ENCODE peak calls at places on chromosome 6, in six cellular contexts. I is upper lobe of left lung, Z is astrocyte, Q is neuronal stem cell, T is caudate nucleus, K is substantia nigra. E is an unnamed sample.

GRCh38 chr6:73236147-73236750 is 11.0 kb upstream of the KHDC1L start:
- DNase-seq in I (no peak), Z (peak; percentile 82), Q (no peak), T (no peak), K (no peak), E (peak; percentile 78)

GRCh38 chr6:97215157-97215769 is 67.8 kb downstream of the MMS22L start:
- DNase-seq in I (no peak), Z (peak; percentile 71), Q (peak; percentile 49), T (peak; percentile 50), K (peak; percentile 47), E (peak; percentile 62)

GRCh38 chr6:11525468-11526155 is 11.9 kb upstream of the TMEM170B start:
- DNase-seq in I (no peak), Z (no peak), Q (no peak), T (no peak), K (no peak), E (peak; percentile 74)

GRCh38 chr6:99609839-99610489 is 3.3 kb downstream of the PRDM13 start:
- DNase-seq in I (no peak), Z (no peak), Q (no peak), T (no peak), K (no peak), E (no peak)

GRCh38 chr6:121222656-121223055 is 111.6 kb downstream of the TBC1D32 start:
- DNase-seq in I (no peak), Z (peak; percentile 55), Q (no peak), T (no peak), K (no peak), E (peak; percentile 26)

GRCh38 chr6:128216917-128217316 is 303.5 kb downstream of the PTPRK start:
- DNase-seq in I (no peak), Z (no peak), Q (no peak), T (no peak), K (no peak), E (no peak)

GRCh38 chr6:1856381-1856780 is 246.7 kb downstream of the FOXC1 start:
- DNase-seq in I (no peak), Z (peak; percentile 17), Q (no peak), T (no peak), K (no peak), E (peak; percentile 5)

GRCh38 chr6:155397172-155397705 is 58.4 kb downstream of the NOX3 start:
- DNase-seq in I (no peak), Z (no peak), Q (no peak), T (no peak), K (no peak), E (no peak)

GRCh38 chr6:44025226-44025625 is 102.0 kb downstream of the MRPL14 start:
- DNase-seq in I (no peak), Z (no peak), Q (no peak), T (no peak), K (no peak), E (no peak)

GRCh38 chr6:154440022-154440421 is 70.5 kb downstream of the CNKSR3 start:
- DNase-seq in I (no peak), Z (no peak), Q (no peak), T (no peak), K (no peak), E (no peak)

GRCh38 chr6:21479140-21479539 is 114.4 kb upstream of the SOX4 start:
- DNase-seq in I (no peak), Z (peak; percentile 41), Q (no peak), T (no peak), K (no peak), E (no peak)

GRCh38 chr6:1393641-1394283 is 4.4 kb downstream of the FOXF2 start:
- DNase-seq in I (no peak), Z (no peak), Q (peak; percentile 12), T (no peak), K (no peak), E (no peak)

GRCh38 chr6:1311400-1312192 is at the start of gene FOXQ1:
- DNase-seq in I (peak; percentile 96), Z (no peak), Q (no peak), T (no peak), K (no peak), E (peak; percentile 45)

GRCh38 chr6:12012231-12012565 is at the start of gene HIVEP1:
- DNase-seq in I (peak; percentile 92), Z (no peak), Q (peak; percentile 55), T (no peak), K (no peak), E (no peak)

GRCh38 chr6:27065183-27065582 is 182.3 kb upstream of the PRSS16 start:
- DNase-seq in I (no peak), Z (no peak), Q (no peak), T (no peak), K (no peak), E (no peak)

GRCh38 chr6:20891161-20891560 is 356.9 kb downstream of the CDKAL1 start:
- DNase-seq in I (no peak), Z (no peak), Q (no peak), T (no peak), K (no peak), E (no peak)

GRCh38 chr6:156378853-156379252 is 398.3 kb upstream of the ARID1B start:
- DNase-seq in I (no peak), Z (no peak), Q (no peak), T (no peak), K (no peak), E (no peak)

GRCh38 chr6:66128238-66128637 is 421.2 kb upstream of the EYS start:
- DNase-seq in I (no peak), Z (no peak), Q (no peak), T (no peak), K (no peak), E (no peak)

GRCh38 chr6:104558746-104559145 is 301.0 kb downstream of the HACE1 start:
- DNase-seq in I (no peak), Z (no peak), Q (no peak), T (no peak), K (no peak), E (no peak)

GRCh38 chr6:70957284-70957617 is 391 bp upstream of the B3GAT2 start:
- DNase-seq in I (no peak), Z (no peak), Q (peak; percentile 32), T (no peak), K (no peak), E (no peak)

DNA sequence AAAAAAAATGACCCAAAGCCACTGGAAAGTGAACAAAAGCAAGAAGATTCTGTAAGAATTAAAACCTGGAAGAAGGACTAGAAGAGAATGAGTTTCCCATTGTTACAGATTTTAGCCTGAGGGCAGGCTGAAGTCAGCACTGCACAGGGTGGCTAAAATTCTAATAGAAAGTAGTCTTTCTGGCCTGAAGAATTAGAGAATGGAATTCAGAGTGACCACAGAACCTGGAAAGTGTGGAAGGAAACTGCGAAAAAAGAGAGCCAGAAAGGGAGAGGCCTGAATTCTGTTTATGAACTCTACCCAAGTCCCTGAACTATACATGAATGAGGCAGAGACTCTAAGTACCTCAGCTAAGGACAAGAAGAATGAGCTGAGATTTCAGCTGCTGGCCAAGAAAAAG is 38.9 kb upstream of the FILIP1 start:
- DNase-seq in I (no peak), Z (peak; percentile 45), Q (no peak), T (no peak), K (no peak), E (peak; percentile 51)
- H3K27ac ChIP-seq in I (no peak overlapping the region), Z (no peak overlapping the region), Q (no peak overlapping the region), T (no peak overlapping the region), K (no peak overlapping the region), E (no peak overlapping the region)

DNA sequence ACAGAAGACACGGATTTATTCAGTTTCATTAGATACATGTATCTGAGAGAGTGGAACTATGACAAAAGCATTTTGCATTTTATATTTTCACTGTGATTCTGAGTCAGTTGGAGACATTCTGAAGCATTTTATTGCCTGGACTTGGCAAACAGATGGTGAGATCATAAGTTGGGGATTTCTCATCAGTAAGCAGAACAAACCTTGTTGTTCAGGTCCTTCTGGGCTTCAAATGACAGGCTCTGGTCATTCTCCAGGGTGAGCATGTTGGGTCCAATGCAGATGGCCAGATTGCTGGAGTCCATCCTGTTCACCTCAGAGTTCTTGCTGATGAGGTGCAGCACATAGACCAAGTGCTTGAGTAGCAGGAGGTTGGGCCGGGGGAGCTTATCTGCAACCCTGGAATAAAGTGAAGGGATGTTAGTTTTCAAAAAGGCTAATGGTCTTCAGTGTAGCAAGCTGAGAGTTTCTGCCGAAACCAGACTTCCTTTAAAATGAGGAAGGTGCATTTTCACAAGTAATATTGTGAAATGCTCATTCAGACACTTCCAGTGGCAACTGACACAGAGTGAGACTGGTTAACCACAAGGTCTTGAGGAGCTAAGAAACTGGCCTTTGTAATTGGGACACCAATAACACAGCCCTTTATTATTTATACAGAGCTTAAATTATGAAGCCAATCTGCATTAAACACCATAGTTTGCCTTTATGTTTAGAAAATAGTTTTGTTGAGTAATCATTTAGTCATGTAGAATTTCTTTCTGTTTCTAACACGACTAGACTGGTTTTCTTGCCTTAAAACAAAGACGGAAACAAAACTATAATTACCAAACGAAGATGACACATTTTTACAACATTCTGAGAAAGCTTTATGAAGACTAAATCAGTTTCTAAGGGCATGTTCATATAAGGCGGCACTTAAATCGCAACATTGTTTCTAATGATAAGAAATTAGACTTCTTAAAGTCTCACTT is 5.6 kb downstream of the TAGAP start:
- DNase-seq in I (no peak), Z (peak; percentile 29), Q (no peak), T (no peak), K (no peak), E (peak; percentile 54)
- H3K27ac ChIP-seq in I (peak overlapping the region; percentile 76), Z (no peak overlapping the region), Q (no peak overlapping the region), T (peak overlapping the region; percentile 48), K (no peak overlapping the region), E (no peak overlapping the region)

GRCh38 chr6:32857156-32857891 is 3.3 kb downstream of the PSMB9 start:
- DNase-seq in I (peak; percentile 38), Z (no peak), Q (no peak), T (no peak), K (no peak), E (no peak)

GRCh38 chr6:32862725-32863124 is 8.7 kb downstream of the PSMB9 start:
- DNase-seq in I (no peak), Z (no peak), Q (no peak), T (no peak), K (no peak), E (no peak)

GRCh38 chr6:32858194-32858593 is 4.2 kb downstream of the PSMB9 start:
- DNase-seq in I (no peak), Z (no peak), Q (no peak), T (no peak), K (no peak), E (no peak)

GRCh38 chr6:32855467-32856174 is 1.6 kb downstream of the PSMB9 start:
- DNase-seq in I (no peak), Z (no peak), Q (no peak), T (no peak), K (no peak), E (peak; percentile 28)

GRCh38 chr6:32860674-32861073 is 6.7 kb downstream of the PSMB9 start:
- DNase-seq in I (no peak), Z (no peak), Q (no peak), T (no peak), K (no peak), E (no peak)
- H3K27ac ChIP-seq in I (peak overlapping the region; percentile 68), Z (no peak overlapping the region), Q (no peak overlapping the region), T (no peak overlapping the region), K (no peak overlapping the region), E (no peak overlapping the region)

DNA sequence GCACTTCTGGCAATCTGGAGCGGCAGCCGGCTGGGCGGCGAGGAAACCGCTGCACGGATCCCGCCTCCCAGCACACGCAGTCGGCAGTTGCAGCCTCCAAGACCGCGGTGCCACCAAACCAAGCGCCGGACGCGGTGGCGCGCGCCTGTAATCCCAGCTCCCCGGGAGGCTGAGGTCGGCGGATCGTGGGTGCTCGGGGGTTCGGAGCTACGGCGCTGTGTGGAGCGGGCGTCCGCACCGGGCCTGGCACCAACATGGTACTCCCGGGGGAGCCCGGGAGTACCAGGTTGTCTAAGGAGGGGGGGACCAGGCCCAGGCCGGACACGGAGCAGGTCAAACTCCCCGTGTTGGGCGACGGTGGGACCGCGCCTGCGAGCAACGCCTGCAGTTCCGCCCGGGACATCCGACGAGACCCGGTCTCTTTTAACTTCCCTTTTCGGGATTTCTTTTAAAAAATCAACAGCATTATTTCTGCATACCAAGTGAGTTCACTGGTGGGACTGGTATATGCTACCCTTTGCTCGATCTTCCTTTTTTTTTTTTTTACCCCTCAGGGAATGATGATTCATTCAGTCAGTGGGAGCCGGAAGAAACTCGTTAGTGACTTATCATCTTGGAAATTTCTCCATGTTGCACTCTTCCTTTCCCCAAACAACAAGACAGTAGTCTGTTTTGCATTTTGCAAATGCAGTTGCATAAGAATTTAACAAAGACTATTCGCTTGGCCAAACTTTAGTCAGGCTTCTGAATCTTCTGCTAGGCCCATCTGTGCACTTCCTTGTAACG is 27.6 kb downstream of the ZNF311 start:
- DNase-seq in I (peak; percentile 87), Z (peak; percentile 42), Q (no peak), T (no peak), K (no peak), E (peak; percentile 31)
- H3K27ac ChIP-seq in I (peak overlapping the region; percentile 27), Z (no peak overlapping the region), Q (no peak overlapping the region), T (no peak overlapping the region), K (no peak overlapping the region), E (no peak overlapping the region)

E was measured in mesenchymal stem cell.